ENCODE peak calls at places on chromosomes 13 and 19, in nine cellular contexts. One of them, this sample, is unnamed.

GRCh38 chr13:70964124-70964523 is 855.9 kb upstream of the KLHL1 start:
- DNase-seq in esophagus squamous epithelium: no peak
- DNase-seq in NCI-H1092 treated with DMSO at 0.1 percent for 48 hours: peak; percentile 54
- DNase-seq in activated naive CD4-positive, alpha-beta T cell treated with anti-CD3 and anti-CD28 coated beads for 36 hours: no peak
- DNase-seq in naive B cell: no peak
- DNase-seq in Kasumi-1: peak; percentile 27
- DNase-seq in thoracic aorta: no peak
- DNase-seq in H9: no peak
- DNase-seq in RCC 7860: no peak
- DNase-seq in this sample: no peak

GRCh38 chr13:23870356-23871146 is 18.6 kb downstream of the MIPEP start:
- DNase-seq in activated naive CD4-positive, alpha-beta T cell treated with anti-CD3 and anti-CD28 coated beads for 36 hours: no peak
- DNase-seq in NCI-H1092 treated with DMSO at 0.1 percent for 48 hours: no peak
- DNase-seq in thoracic aorta: no peak
- DNase-seq in naive B cell: peak; percentile 31
- DNase-seq in H9: no peak
- DNase-seq in RCC 7860: no peak
- DNase-seq in Kasumi-1: no peak
- DNase-seq in esophagus squamous epithelium: no peak
- DNase-seq in this sample: no peak

GRCh38 chr13:37995052-37995451 is 125.5 kb upstream of the TRPC4 start:
- DNase-seq in naive B cell: no peak
- DNase-seq in Kasumi-1: peak; percentile 2
- DNase-seq in activated naive CD4-positive, alpha-beta T cell treated with anti-CD3 and anti-CD28 coated beads for 36 hours: no peak
- DNase-seq in NCI-H1092 treated with DMSO at 0.1 percent for 48 hours: peak; percentile 41
- DNase-seq in thoracic aorta: no peak
- DNase-seq in esophagus squamous epithelium: no peak
- DNase-seq in RCC 7860: peak; percentile 18
- DNase-seq in H9: no peak
- DNase-seq in this sample: no peak

GRCh38 chr13:94382960-94383359 is 96.5 kb downstream of the DCT start:
- DNase-seq in esophagus squamous epithelium: no peak
- DNase-seq in thoracic aorta: no peak
- DNase-seq in RCC 7860: no peak
- DNase-seq in Kasumi-1: no peak
- DNase-seq in activated naive CD4-positive, alpha-beta T cell treated with anti-CD3 and anti-CD28 coated beads for 36 hours: no peak
- DNase-seq in H9: no peak
- DNase-seq in NCI-H1092 treated with DMSO at 0.1 percent for 48 hours: no peak
- DNase-seq in naive B cell: no peak
- DNase-seq in this sample: no peak

GRCh38 chr13:82747948-82748347 is 1134.3 kb downstream of the SLITRK1 start:
- DNase-seq in thoracic aorta: no peak
- DNase-seq in H9: no peak
- DNase-seq in naive B cell: no peak
- DNase-seq in RCC 7860: no peak
- DNase-seq in esophagus squamous epithelium: no peak
- DNase-seq in NCI-H1092 treated with DMSO at 0.1 percent for 48 hours: no peak
- DNase-seq in Kasumi-1: no peak
- DNase-seq in activated naive CD4-positive, alpha-beta T cell treated with anti-CD3 and anti-CD28 coated beads for 36 hours: no peak
- DNase-seq in this sample: peak; percentile 16

GRCh38 chr19:4015705-4016402 is 8.3 kb downstream of the PIAS4 start:
- DNase-seq in activated naive CD4-positive, alpha-beta T cell treated with anti-CD3 and anti-CD28 coated beads for 36 hours: no peak
- DNase-seq in Kasumi-1: no peak
- DNase-seq in naive B cell: no peak
- DNase-seq in esophagus squamous epithelium: no peak
- DNase-seq in NCI-H1092 treated with DMSO at 0.1 percent for 48 hours: no peak
- DNase-seq in thoracic aorta: no peak
- DNase-seq in H9: no peak
- DNase-seq in RCC 7860: no peak
- DNase-seq in this sample: no peak

GRCh38 chr13:23433171-23434153 is at the start of gene SACS:
- DNase-seq in thoracic aorta: no peak
- DNase-seq in H9: peak; percentile 86
- DNase-seq in esophagus squamous epithelium: no peak
- DNase-seq in activated naive CD4-positive, alpha-beta T cell treated with anti-CD3 and anti-CD28 coated beads for 36 hours: no peak
- DNase-seq in naive B cell: no peak
- DNase-seq in NCI-H1092 treated with DMSO at 0.1 percent for 48 hours: peak; percentile 81
- DNase-seq in Kasumi-1: no peak
- DNase-seq in RCC 7860: peak; percentile 52
- DNase-seq in this sample: no peak

GRCh38 chr13:66578305-66578704 is 651.8 kb downstream of the PCDH9 start:
- DNase-seq in RCC 7860: no peak
- DNase-seq in H9: no peak
- DNase-seq in Kasumi-1: no peak
- DNase-seq in naive B cell: no peak
- DNase-seq in thoracic aorta: no peak
- DNase-seq in NCI-H1092 treated with DMSO at 0.1 percent for 48 hours: no peak
- DNase-seq in esophagus squamous epithelium: no peak
- DNase-seq in activated naive CD4-positive, alpha-beta T cell treated with anti-CD3 and anti-CD28 coated beads for 36 hours: no peak
- DNase-seq in this sample: no peak

GRCh38 chr13:106151056-106151699 is 384.3 kb downstream of the EFNB2 start:
- DNase-seq in NCI-H1092 treated with DMSO at 0.1 percent for 48 hours: no peak
- DNase-seq in RCC 7860: peak; percentile 95
- DNase-seq in esophagus squamous epithelium: no peak
- DNase-seq in thoracic aorta: no peak
- DNase-seq in naive B cell: no peak
- DNase-seq in activated naive CD4-positive, alpha-beta T cell treated with anti-CD3 and anti-CD28 coated beads for 36 hours: no peak
- DNase-seq in Kasumi-1: no peak
- DNase-seq in H9: no peak
- DNase-seq in this sample: peak; percentile 35

GRCh38 chr13:47114030-47114429 is 217.2 kb upstream of the HTR2A start:
- DNase-seq in activated naive CD4-positive, alpha-beta T cell treated with anti-CD3 and anti-CD28 coated beads for 36 hours: no peak
- DNase-seq in RCC 7860: no peak
- DNase-seq in NCI-H1092 treated with DMSO at 0.1 percent for 48 hours: no peak
- DNase-seq in Kasumi-1: no peak
- DNase-seq in naive B cell: no peak
- DNase-seq in thoracic aorta: no peak
- DNase-seq in esophagus squamous epithelium: no peak
- DNase-seq in H9: no peak
- DNase-seq in this sample: no peak

GRCh38 chr19:498977-499623 is 2.8 kb downstream of the MADCAM1 start:
- DNase-seq in thoracic aorta: no peak
- DNase-seq in esophagus squamous epithelium: no peak
- DNase-seq in activated naive CD4-positive, alpha-beta T cell treated with anti-CD3 and anti-CD28 coated beads for 36 hours: no peak
- DNase-seq in naive B cell: no peak
- DNase-seq in H9: peak; percentile 35
- DNase-seq in NCI-H1092 treated with DMSO at 0.1 percent for 48 hours: no peak
- DNase-seq in RCC 7860: no peak
- DNase-seq in Kasumi-1: no peak
- DNase-seq in this sample: no peak

GRCh38 chr13:42114912-42115311 is 66.5 kb downstream of the DGKH start:
- DNase-seq in NCI-H1092 treated with DMSO at 0.1 percent for 48 hours: no peak
- DNase-seq in H9: no peak
- DNase-seq in Kasumi-1: no peak
- DNase-seq in activated naive CD4-positive, alpha-beta T cell treated with anti-CD3 and anti-CD28 coated beads for 36 hours: no peak
- DNase-seq in naive B cell: no peak
- DNase-seq in RCC 7860: no peak
- DNase-seq in esophagus squamous epithelium: no peak
- DNase-seq in thoracic aorta: no peak
- DNase-seq in this sample: no peak

GRCh38 chr13:83532809-83533208 is 349.5 kb downstream of the SLITRK1 start:
- DNase-seq in NCI-H1092 treated with DMSO at 0.1 percent for 48 hours: no peak
- DNase-seq in activated naive CD4-positive, alpha-beta T cell treated with anti-CD3 and anti-CD28 coated beads for 36 hours: no peak
- DNase-seq in esophagus squamous epithelium: no peak
- DNase-seq in RCC 7860: no peak
- DNase-seq in thoracic aorta: no peak
- DNase-seq in Kasumi-1: no peak
- DNase-seq in H9: no peak
- DNase-seq in naive B cell: no peak
- DNase-seq in this sample: no peak

GRCh38 chr13:33817843-33818661 is at the start of gene RFC3:
- DNase-seq in esophagus squamous epithelium: peak; percentile 59
- DNase-seq in NCI-H1092 treated with DMSO at 0.1 percent for 48 hours: peak; percentile 92
- DNase-seq in H9: peak; percentile 88
- DNase-seq in RCC 7860: peak; percentile 77
- DNase-seq in activated naive CD4-positive, alpha-beta T cell treated with anti-CD3 and anti-CD28 coated beads for 36 hours: peak; percentile 96
- DNase-seq in Kasumi-1: peak; percentile 78
- DNase-seq in naive B cell: peak; percentile 84
- DNase-seq in thoracic aorta: peak; percentile 83
- DNase-seq in this sample: peak; percentile 79

GRCh38 chr13:111954681-111955411 is 112.1 kb upstream of the SOX1 start:
- DNase-seq in activated naive CD4-positive, alpha-beta T cell treated with anti-CD3 and anti-CD28 coated beads for 36 hours: no peak
- DNase-seq in NCI-H1092 treated with DMSO at 0.1 percent for 48 hours: no peak
- DNase-seq in naive B cell: no peak
- DNase-seq in esophagus squamous epithelium: no peak
- DNase-seq in thoracic aorta: no peak
- DNase-seq in H9: no peak
- DNase-seq in Kasumi-1: no peak
- DNase-seq in RCC 7860: peak; percentile 83
- DNase-seq in this sample: no peak

This sample was measured in AG09319.